ENCODE peak calls at places on chromosomes 6 and 20, in four cellular contexts. Y is stimulated activated CD4-positive, alpha-beta T cell treated with anti-CD3 and anti-CD28 coated beads, TNF-alpha, amount 100 ng/mL, for 4 hours; E is naive thymus-derived CD8-positive, alpha-beta T cell; T is hypothalamus. H is an unnamed sample.

GRCh38 chr20:598133-598881 is 11.8 kb downstream of the TCF15 start:
- DNase-seq in E (no peak), T (no peak), Y (no peak), H (no peak)

GRCh38 chr20:46651091-46651962 is at the start of gene SLC13A3:
- DNase-seq in Y (no peak), T (peak), E (no peak), H (no peak)

GRCh38 chr6:158008894-158009891 is 27.5 kb downstream of the SYNJ2 start:
- DNase-seq in E (no peak), Y (no peak), T (peak), H (peak)

GRCh38 chr20:16301981-16302380 is 271.3 kb downstream of the KIF16B start:
- DNase-seq in Y (no peak), E (no peak), T (no peak), H (no peak)

GRCh38 chr6:119200774-119201173 is 122.3 kb upstream of the FAM184A start:
- DNase-seq in Y (no peak), E (no peak), T (no peak), H (no peak)

GRCh38 chr20:19211252-19211651 is 1.2 kb upstream of the SLC24A3 start:
- DNase-seq in Y (no peak), E (no peak), T (no peak), H (no peak)

GRCh38 chr20:63782521-63782971 is 43.0 kb downstream of the SLC2A4RG start:
- DNase-seq in T (no peak), Y (peak), E (no peak), H (no peak)

GRCh38 chr6:150560004-150560883 is 39.4 kb upstream of the PLEKHG1 start:
- DNase-seq in E (no peak), T (no peak), Y (no peak), H (no peak)

GRCh38 chr20:62120365-62120762 is 1.9 kb upstream of the LSM14B start:
- DNase-seq in T (no peak), E (no peak), Y (no peak), H (no peak)

GRCh38 chr6:118551063-118551672 is 3.1 kb downstream of the PLN start:
- DNase-seq in E (peak), T (no peak), Y (no peak), H (no peak)

GRCh38 chr6:158869604-158870417 is 50.6 kb upstream of the EZR start:
- DNase-seq in Y (peak), E (peak), T (peak), H (peak)

GRCh38 chr20:34065260-34065659 is 46.8 kb downstream of the EIF2S2 start:
- DNase-seq in E (no peak), Y (no peak), T (no peak), H (no peak)

GRCh38 chr6:2791124-2792050 is 26.2 kb downstream of the WRNIP1 start:
- DNase-seq in E (peak), T (no peak), Y (no peak), H (no peak)

GRCh38 chr6:30670760-30671527 is 1.9 kb downstream of the DHX16 start:
- DNase-seq in E (no peak), T (no peak), Y (no peak), H (no peak)

GRCh38 chr20:34037121-34037520 is 43.4 kb downstream of the RALY start:
- DNase-seq in Y (peak), E (peak), T (no peak), H (no peak)

GRCh38 chr20:5030348-5031205 is 29.3 kb upstream of the SLC23A2 start:
- DNase-seq in T (no peak), E (no peak), Y (no peak), H (no peak)

GRCh38 chr20:63955281-63955845 is 853 bp downstream of the UCKL1 start:
- DNase-seq in Y (peak), E (no peak), T (no peak), H (no peak)

GRCh38 chr6:52591832-52592231 is 15.0 kb upstream of the TRAM2 start:
- DNase-seq in Y (no peak), T (no peak), E (no peak), H (no peak)

GRCh38 chr6:137401058-137401457 is 93.1 kb downstream of the OLIG3 start:
- DNase-seq in T (no peak), Y (no peak), E (no peak), H (no peak)

GRCh38 chr6:159969921-159970320 is 1.0 kb downstream of the IGF2R start:
- DNase-seq in Y (no peak), E (no peak), T (no peak), H (no peak)

GRCh38 chr20:34637245-34638185 is 39.4 kb downstream of the PIGU start:
- DNase-seq in T (peak), Y (no peak), E (no peak), H (peak)

GRCh38 chr6:69570126-69570525 is 226.7 kb downstream of the LMBRD1 start:
- DNase-seq in T (no peak), E (no peak), Y (no peak), H (no peak)

GRCh38 chr6:154474636-154475428 is 35.7 kb downstream of the CNKSR3 start:
- DNase-seq in T (no peak), E (no peak), Y (no peak), H (no peak)

GRCh38 chr6:3457710-3458605 is 1.1 kb upstream of the SLC22A23 start:
- DNase-seq in E (no peak), Y (no peak), T (peak), H (peak)

GRCh38 chr6:5112065-5112799 is 27.1 kb downstream of the PPP1R3G start:
- DNase-seq in Y (no peak), T (no peak), E (no peak), H (no peak)

GRCh38 chr6:151493495-151494234 is at the start of gene CCDC170:
- DNase-seq in T (peak), E (no peak), Y (no peak), H (peak)

GRCh38 chr6:119966484-119966883 is 616.9 kb upstream of the MAN1A1 start:
- DNase-seq in Y (no peak), T (no peak), E (no peak), H (no peak)

GRCh38 chr6:23176883-23177282 is 607.5 kb downstream of the HDGFL1 start:
- DNase-seq in E (no peak), T (no peak), Y (no peak), H (no peak)

GRCh38 chr6:79878142-79878748 is 69.1 kb downstream of the ELOVL4 start:
- DNase-seq in Y (no peak), T (peak), E (no peak), H (no peak)